ENCODE peak calls at places on chromosomes 4 and X, in ten cellular contexts. L is body of pancreas; W is MM.1S; F is HCT116; A is CD8-positive, alpha-beta memory T cell; Z is SJSA1; E is substantia nigra; M is PC-3; C is adrenal gland; Y is breast epithelium. B is an unnamed sample.

GRCh38 chr4:82898322-82899243 is 2.0 kb upstream of the THAP9 start:
- DNase-seq in L (peak), A (no peak), M (peak), F (no peak), W (peak), E (no peak), Z (peak), C (peak), Y (no peak), B (peak)

GRCh38 chr4:67083496-67083895 is 461.8 kb downstream of the CENPC start:
- DNase-seq in W (no peak), C (no peak), F (no peak), Y (no peak), A (no peak), E (no peak), Z (no peak), L (no peak), M (no peak), B (no peak)

GRCh38 chr4:114423582-114423981 is 175.0 kb upstream of the UGT8 start:
- DNase-seq in W (no peak), Y (no peak), E (no peak), L (no peak), M (no peak), Z (no peak), C (no peak), F (no peak), A (no peak), B (no peak)

GRCh38 chr4:164304861-164305260 is 449.1 kb upstream of the SMIM31 start:
- DNase-seq in Z (peak), F (no peak), E (no peak), A (no peak), Y (no peak), M (peak), W (no peak), C (no peak), L (no peak), B (no peak)

GRCh38 chr4:2882341-2882740 is 38.7 kb downstream of the ADD1 start:
- DNase-seq in A (no peak), L (no peak), Z (no peak), E (no peak), C (no peak), W (no peak), M (no peak), Y (no peak), F (no peak), B (no peak)

GRCh38 chr4:170423137-170423536 is 333.4 kb upstream of the AADAT start:
- DNase-seq in Z (peak), W (no peak), A (no peak), Y (no peak), F (no peak), C (no peak), L (no peak), E (no peak), M (peak), B (no peak)

GRCh38 chrX:11423362-11423818 is 130.2 kb downstream of the AMELX start:
- DNase-seq in E (no peak), L (no peak), F (no peak), C (peak), W (peak), Y (no peak), M (peak), Z (no peak), A (no peak), B (no peak)

GRCh38 chrX:147377728-147378127 is 534.0 kb upstream of the FMR1 start:
- DNase-seq in A (no peak), C (no peak), Y (no peak), F (no peak), L (no peak), M (no peak), W (peak), E (no peak), Z (no peak), B (no peak)

GRCh38 chrX:14344172-14344940 is 185.0 kb upstream of the GLRA2 start:
- DNase-seq in Y (no peak), W (no peak), M (no peak), E (no peak), Z (no peak), F (no peak), L (no peak), A (no peak), C (no peak), B (no peak)

GRCh38 chr4:77956917-77957316 is 94.3 kb downstream of the MRPL1 start:
- DNase-seq in F (no peak), C (no peak), L (no peak), Y (no peak), Z (no peak), A (no peak), E (no peak), W (no peak), M (no peak), B (no peak)

GRCh38 chr4:109985993-109986640 is 73.4 kb downstream of the EGF start:
- DNase-seq in C (no peak), M (no peak), A (no peak), L (no peak), Y (no peak), E (no peak), Z (no peak), F (no peak), W (no peak), B (no peak)

GRCh38 chrX:125646195-125646594 is 326.5 kb downstream of the TEX13C start:
- DNase-seq in F (no peak), L (no peak), C (peak), Y (no peak), W (peak), E (no peak), M (peak), Z (no peak), A (no peak), B (no peak)

GRCh38 chrX:15471016-15471415 is 22.1 kb downstream of the PIR start:
- DNase-seq in F (peak), E (peak), Y (peak), L (peak), W (peak), Z (peak), C (peak), M (peak), A (peak), B (no peak)

GRCh38 chrX:39338583-39338982 is 537.3 kb downstream of the MID1IP1 start:
- DNase-seq in Z (no peak), M (no peak), W (no peak), E (no peak), Y (no peak), C (no peak), F (no peak), L (no peak), A (no peak), B (no peak)

GRCh38 chr4:20403317-20403716 is 151.6 kb downstream of the SLIT2 start:
- DNase-seq in E (no peak), Y (no peak), Z (no peak), M (no peak), W (no peak), C (no peak), F (no peak), A (no peak), L (no peak), B (no peak)

GRCh38 chr4:30538794-30539193 is 181.4 kb upstream of the PCDH7 start:
- DNase-seq in L (no peak), W (no peak), Y (no peak), M (no peak), F (no peak), C (no peak), E (no peak), Z (no peak), A (no peak), B (no peak)

GRCh38 chrX:133171962-133172708 is 46.0 kb downstream of the TFDP3 start:
- DNase-seq in Z (peak), C (no peak), M (peak), W (peak), F (peak), E (no peak), A (no peak), L (no peak), Y (no peak), B (no peak)

GRCh38 chr4:1045595-1046201 is 34.3 kb downstream of the FGFRL1 start:
- DNase-seq in M (no peak), C (no peak), Y (no peak), A (no peak), F (no peak), Z (no peak), E (no peak), L (peak), W (no peak), B (no peak)

GRCh38 chr4:111268769-111269414 is 646.0 kb upstream of the PITX2 start:
- DNase-seq in W (peak), C (no peak), E (no peak), Z (peak), Y (no peak), L (no peak), A (no peak), F (no peak), M (peak), B (no peak)

GRCh38 chr4:111267786-111268185 is 644.9 kb upstream of the PITX2 start:
- DNase-seq in E (no peak), C (no peak), W (no peak), L (no peak), M (no peak), Z (no peak), A (no peak), F (no peak), Y (no peak), B (no peak)

GRCh38 chr4:111263836-111264235 is 641.0 kb upstream of the PITX2 start:
- DNase-seq in L (no peak), W (no peak), A (no peak), C (no peak), E (no peak), M (no peak), Z (no peak), Y (no peak), F (no peak), B (no peak)

GRCh38 chr4:111269439-111269838 is 646.6 kb upstream of the PITX2 start:
- DNase-seq in F (no peak), A (no peak), W (no peak), M (no peak), E (no peak), C (no peak), Y (no peak), L (no peak), Z (peak), B (no peak)

GRCh38 chr4:111266937-111267336 is 644.1 kb upstream of the PITX2 start:
- DNase-seq in Y (no peak), A (no peak), F (no peak), M (no peak), L (no peak), E (no peak), W (no peak), C (no peak), Z (no peak), B (no peak)
- H3K27ac ChIP-seq in Y (no peak), A (no peak), F (no peak), M (no peak), L (no peak), E (no peak), W (no peak), C (no peak), Z (no peak), B (no peak)

GRCh38 chrX:102959471-102959870 is 22.4 kb downstream of the RAB40AL start:
- DNase-seq in Z (peak), A (no peak), W (no peak), E (no peak), M (peak), F (peak), C (no peak), L (no peak), Y (no peak), B (no peak)
- H3K27ac ChIP-seq in Z (peak), A (no peak), W (no peak), E (no peak), M (peak), F (no peak), C (no peak), L (peak), Y (no peak), B (no peak)

GRCh38 chrX:68748030-68748429 is 80.8 kb upstream of the EFNB1 start:
- DNase-seq in E (no peak), Z (no peak), Y (no peak), L (no peak), M (no peak), A (no peak), W (no peak), F (no peak), C (no peak), B (no peak)

GRCh38 chrX:68751372-68751771 is 77.4 kb upstream of the EFNB1 start:
- DNase-seq in E (no peak), Y (no peak), W (no peak), C (no peak), M (no peak), F (no peak), A (no peak), Z (no peak), L (no peak), B (no peak)

GRCh38 chrX:68746988-68747387 is 81.8 kb upstream of the EFNB1 start:
- DNase-seq in F (no peak), M (no peak), L (no peak), C (no peak), Y (no peak), A (no peak), E (no peak), W (no peak), Z (no peak), B (no peak)

GRCh38 chrX:68750316-68750715 is 78.5 kb upstream of the EFNB1 start:
- DNase-seq in F (no peak), W (no peak), Z (no peak), A (no peak), Y (no peak), E (no peak), C (no peak), L (no peak), M (no peak), B (no peak)

DNA sequence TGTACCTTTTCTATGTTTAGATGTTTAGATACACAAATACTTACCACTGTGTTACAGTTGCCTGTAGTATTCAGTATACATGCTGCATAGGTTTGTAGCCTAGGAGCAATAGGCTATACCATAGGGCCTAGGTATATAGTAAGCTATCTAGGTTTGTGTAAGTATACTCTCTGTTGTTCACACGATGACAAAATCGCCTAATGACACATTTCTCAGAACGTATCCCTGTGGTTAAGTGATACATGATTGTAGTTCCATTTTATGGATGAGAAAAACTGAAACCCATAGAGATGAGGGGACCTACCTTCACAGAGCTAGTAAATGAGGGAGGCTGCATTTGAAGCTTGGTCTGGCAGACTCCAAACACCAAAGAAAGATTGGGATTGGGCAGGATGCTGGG is 79.4 kb upstream of the EFNB1 start:
- DNase-seq in Y (no peak), F (no peak), A (no peak), C (no peak), E (no peak), Z (no peak), M (no peak), L (no peak), W (no peak), B (no peak)
- H3K27ac ChIP-seq in Y (no peak), F (no peak), A (no peak), C (no peak), E (no peak), Z (no peak), M (no peak), L (no peak), W (no peak), B (no peak)

GRCh38 chr4:14742054-14742453 is 260.2 kb upstream of the CPEB2 start:
- DNase-seq in Z (no peak), A (no peak), Y (no peak), E (no peak), L (no peak), M (no peak), W (no peak), C (no peak), F (no peak), B (no peak)

GRCh38 chr4:14743601-14744000 is 258.7 kb upstream of the CPEB2 start:
- DNase-seq in A (no peak), C (no peak), L (no peak), W (no peak), Y (no peak), E (no peak), M (no peak), F (no peak), Z (no peak), B (no peak)

GRCh38 chr4:14743172-14743571 is 259.1 kb upstream of the CPEB2 start:
- DNase-seq in Z (no peak), Y (no peak), L (no peak), W (no peak), E (no peak), M (no peak), F (no peak), A (no peak), C (no peak), B (no peak)

GRCh38 chr4:14749910-14750309 is 252.4 kb upstream of the CPEB2 start:
- DNase-seq in C (peak), Z (no peak), F (no peak), M (peak), W (no peak), E (peak), A (no peak), Y (no peak), L (peak), B (peak)

GRCh38 chr4:14744346-14744745 is 257.9 kb upstream of the CPEB2 start:
- DNase-seq in L (no peak), E (no peak), W (no peak), A (no peak), C (no peak), F (no peak), Y (no peak), Z (no peak), M (no peak), B (no peak)
- H3K27ac ChIP-seq in L (no peak), E (no peak), W (no peak), A (no peak), C (no peak), F (no peak), Y (no peak), Z (no peak), M (no peak), B (no peak)

DNA sequence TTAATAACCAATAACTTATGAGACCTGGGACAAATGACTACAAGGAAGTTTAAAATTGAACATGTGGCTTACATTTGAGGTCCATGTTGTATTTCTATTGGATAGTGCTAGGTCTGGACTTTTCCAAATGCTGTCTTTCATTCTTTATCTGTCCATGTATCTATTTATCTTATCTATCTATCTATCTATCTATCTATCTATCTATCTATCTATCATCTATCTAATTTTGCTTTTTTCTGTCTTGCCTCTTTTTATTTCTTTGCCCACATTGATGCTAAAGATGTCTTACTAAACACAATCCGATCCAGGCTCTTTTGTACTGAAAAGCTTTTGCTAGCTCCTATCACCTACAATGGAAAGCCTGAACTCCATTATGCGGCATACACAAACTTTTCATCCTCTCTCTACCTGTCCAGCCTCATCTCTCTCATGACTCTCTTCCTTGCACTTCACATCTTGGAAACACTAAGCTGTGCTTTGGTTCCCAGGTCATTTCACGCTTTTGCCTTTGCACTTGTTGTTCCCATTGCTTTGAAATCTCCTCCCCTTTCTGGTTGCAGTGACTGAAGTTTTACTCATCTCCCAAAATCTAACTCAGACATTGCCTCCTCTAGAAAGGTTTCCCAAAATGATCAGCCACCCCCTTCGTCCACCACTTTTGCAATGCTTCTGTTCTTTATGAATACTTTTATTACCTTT is 107.2 kb downstream of the SYNPO2 start:
- DNase-seq in Z (no peak), C (no peak), E (no peak), A (no peak), Y (no peak), L (no peak), M (no peak), F (no peak), W (no peak), B (no peak)
- H3K27ac ChIP-seq in Z (no peak), C (no peak), E (no peak), A (no peak), Y (no peak), L (no peak), M (no peak), F (no peak), W (no peak), B (no peak)

GRCh38 chr4:26208237-26208985 is 112.4 kb upstream of the RBPJ start:
- DNase-seq in Y (no peak), W (no peak), Z (no peak), E (peak), F (no peak), C (no peak), M (no peak), L (no peak), A (no peak), B (no peak)
- H3K27ac ChIP-seq in Y (no peak), W (no peak), Z (no peak), E (peak), F (no peak), C (no peak), M (no peak), L (no peak), A (no peak), B (no peak)

GRCh38 chr4:137541866-137542648 is 9.8 kb upstream of the PCDH18 start:
- DNase-seq in Z (no peak), L (no peak), C (no peak), F (no peak), E (no peak), A (no peak), Y (no peak), M (no peak), W (no peak), B (no peak)
- H3K27ac ChIP-seq in Z (no peak), L (no peak), C (peak), F (no peak), E (no peak), A (no peak), Y (peak), M (no peak), W (no peak), B (no peak)

DNA sequence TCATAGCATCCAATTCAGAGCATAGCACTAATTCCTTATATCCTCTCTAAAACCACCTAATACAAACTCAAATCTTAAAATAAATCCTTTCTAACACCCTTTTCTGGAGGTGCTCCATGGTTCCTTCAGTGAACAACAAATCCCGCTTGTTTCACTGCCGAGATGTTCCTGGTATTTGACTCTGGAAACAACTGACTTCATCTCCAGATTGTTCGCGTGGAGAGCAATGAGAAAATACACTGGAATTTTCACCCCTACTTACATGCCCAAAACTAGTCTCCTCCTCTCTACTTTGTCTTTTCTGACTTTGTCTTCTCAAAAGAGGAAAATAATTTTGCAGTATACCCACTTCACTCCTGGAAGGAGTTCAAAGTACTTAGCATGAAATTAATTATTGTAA is 129.0 kb downstream of the PLS3 start:
- DNase-seq in Y (no peak), A (no peak), M (no peak), Z (no peak), C (no peak), E (no peak), W (no peak), L (no peak), F (no peak), B (no peak)
- H3K27ac ChIP-seq in Y (peak), A (no peak), M (no peak), Z (peak), C (peak), E (peak), W (no peak), L (no peak), F (no peak), B (no peak)

DNA sequence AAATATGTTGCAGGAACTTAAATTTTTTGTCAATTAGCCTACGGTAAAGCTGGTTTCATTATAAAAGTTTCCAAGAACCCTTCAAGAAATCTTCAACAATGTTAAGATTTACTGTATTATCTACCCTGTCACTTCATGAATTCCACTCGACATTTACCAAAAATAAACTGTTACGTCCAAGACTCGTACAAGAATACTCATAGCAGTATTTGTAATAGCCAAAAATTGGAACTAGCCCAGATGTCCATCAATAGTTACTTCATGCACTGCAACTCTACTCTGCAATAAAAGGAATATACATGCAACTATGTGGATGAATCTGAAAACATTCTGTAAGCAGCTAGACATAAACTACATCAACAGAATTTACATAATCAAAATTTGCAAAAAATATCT is 13.4 kb downstream of the RBMX start:
- DNase-seq in C (no peak), Y (no peak), E (no peak), L (no peak), F (no peak), W (no peak), M (no peak), A (no peak), Z (no peak), B (no peak)
- H3K27ac ChIP-seq in C (peak), Y (no peak), E (no peak), L (no peak), F (no peak), W (no peak), M (no peak), A (no peak), Z (no peak), B (no peak)

B was measured in epithelial cell of prostate.